ENCODE peak calls at places on chromosomes 6 and 20, in five cellular contexts. I is LoVo, B is uterus, O is neuronal stem cell, F is GM23248. X is an unnamed sample.

GRCh38 chr20:5136096-5136495 is 9.3 kb downstream of the CDS2 start:
- DNase-seq in B (no peak), F (no peak), O (no peak), I (no peak), X (no peak)

GRCh38 chr6:2324166-2324953 is 79.0 kb upstream of the GMDS start:
- DNase-seq in B (no peak), I (no peak), F (no peak), O (no peak), X (no peak)

GRCh38 chr6:45367999-45368398 is 9.7 kb downstream of the SUPT3H start:
- DNase-seq in F (no peak), O (no peak), I (no peak), B (no peak), X (no peak)

GRCh38 chr20:37864275-37864674 is 38.7 kb upstream of the VSTM2L start:
- DNase-seq in F (no peak), I (no peak), O (no peak), B (no peak), X (no peak)

GRCh38 chr6:169229611-169230321 is 23.9 kb downstream of the THBS2 start:
- DNase-seq in O (no peak), F (peak; percentile 37), B (peak; percentile 47), I (no peak), X (no peak)

GRCh38 chr6:122297010-122297409 is 102.4 kb upstream of the HSF2 start:
- DNase-seq in O (no peak), F (no peak), I (no peak), B (no peak), X (no peak)

GRCh38 chr6:33609444-33610034 is 11.6 kb upstream of the ITPR3 start:
- DNase-seq in O (no peak), B (peak; percentile 72), I (no peak), F (peak; percentile 97), X (no peak)

GRCh38 chr20:51747182-51747911 is 20.8 kb downstream of the ATP9A start:
- DNase-seq in B (no peak), O (no peak), I (no peak), F (no peak), X (no peak)

GRCh38 chr6:14228571-14228970 is 111.0 kb downstream of the CD83 start:
- DNase-seq in B (no peak), I (no peak), F (peak; percentile 86), O (no peak), X (no peak)

GRCh38 chr20:62952373-62953166 is at the start of gene SLC17A9:
- DNase-seq in F (peak; percentile 82), B (peak; percentile 38), O (no peak), I (peak; percentile 61), X (peak; percentile 28)

GRCh38 chr6:41693866-41694265 is 41.5 kb downstream of the TFEB start:
- DNase-seq in B (no peak), O (no peak), I (no peak), F (no peak), X (no peak)

GRCh38 chr6:160365117-160365516 is 16.9 kb downstream of the SLC22A3 start:
- DNase-seq in I (no peak), F (no peak), O (no peak), B (no peak), X (no peak)

GRCh38 chr20:7210910-7211309 is 443.4 kb downstream of the BMP2 start:
- DNase-seq in F (no peak), B (no peak), O (no peak), I (no peak), X (no peak)

GRCh38 chr6:108565893-108566292 is 5.2 kb downstream of the FOXO3 start:
- DNase-seq in B (peak; percentile 61), O (no peak), I (no peak), F (peak; percentile 91), X (no peak)

GRCh38 chr6:12208190-12208589 is 82.0 kb upstream of the EDN1 start:
- DNase-seq in O (no peak), B (no peak), F (peak; percentile 34), I (no peak), X (no peak)

GRCh38 chr6:10837692-10837996 is 695 bp downstream of the MAK start:
- DNase-seq in I (peak; percentile 4), O (no peak), F (peak; percentile 46), B (no peak), X (no peak)

GRCh38 chr6:137698636-137699035 is 168.4 kb upstream of the TNFAIP3 start:
- DNase-seq in O (no peak), I (no peak), B (no peak), F (no peak), X (no peak)

GRCh38 chr20:25563876-25564275 is 21.5 kb downstream of the NINL start:
- DNase-seq in I (no peak), B (no peak), F (no peak), O (no peak), X (no peak)

GRCh38 chr20:57678340-57678739 is 31.5 kb downstream of the PMEPA1 start:
- DNase-seq in F (no peak), O (no peak), I (no peak), B (no peak), X (no peak)

GRCh38 chr6:110537208-110538123 is 61.1 kb upstream of the SLC22A16 start:
- DNase-seq in O (no peak), B (no peak), I (peak; percentile 82), F (peak; percentile 95), X (no peak)

GRCh38 chr6:120805267-120805666 is 529.0 kb downstream of the TBC1D32 start:
- DNase-seq in I (no peak), B (no peak), O (no peak), F (peak; percentile 24), X (no peak)

GRCh38 chr6:158232445-158233213 is 64.5 kb downstream of the GTF2H5 start:
- DNase-seq in I (peak; percentile 36), O (peak; percentile 40), F (peak; percentile 82), B (peak; percentile 51), X (no peak)